ENCODE peak calls at places on chromosomes 2 and 18, in ten cellular contexts. Q is stimulated activated CD8-positive, alpha-beta memory T cell treated with anti-CD3 and anti-CD28 coated beads, Interleukin-7, amount 100 ng/mL, for 1 hour; N is nephron progenitor cell; P is immature natural killer cell; E is activated CD8-positive, alpha-beta memory T cell treated with anti-CD3 and anti-CD28 coated beads for 4 hours; H is IMR-90; U is stimulated activated CD4-positive, alpha-beta T cell treated with anti-CD3 and anti-CD28 coated beads, TNF-alpha, amount 100 ng/mL, for 4 hours; O is keratinocyte; J is iris pigment epithelial cell; A is NCI-H774. B is an unnamed sample.

GRCh38 chr2:37623971-37624897 is 47.2 kb downstream of the CDC42EP3 start:
- DNase-seq in A (no peak), H (peak; percentile 75), Q (no peak), J (peak; percentile 67), U (no peak), P (peak; percentile 48), N (no peak), O (no peak), E (no peak), B (peak; percentile 37)

GRCh38 chr18:3468833-3469232 is 18.9 kb downstream of the TGIF1 start:
- DNase-seq in N (no peak), P (no peak), A (no peak), H (no peak), J (no peak), E (no peak), O (no peak), Q (no peak), U (no peak), B (no peak)

GRCh38 chr18:72973831-72974230 is 106.0 kb upstream of the NETO1 start:
- DNase-seq in P (no peak), U (no peak), H (no peak), E (no peak), Q (no peak), N (no peak), O (no peak), J (no peak), A (no peak), B (no peak)

GRCh38 chr2:44932079-44932478 is 9.4 kb upstream of the SIX3 start:
- DNase-seq in E (no peak), H (no peak), U (no peak), J (no peak), A (no peak), P (no peak), N (no peak), Q (no peak), O (no peak), B (no peak)

GRCh38 chr2:65939687-65940086 is 495.2 kb upstream of the MEIS1 start:
- DNase-seq in U (no peak), P (no peak), A (peak; percentile 16), N (no peak), E (no peak), O (no peak), J (no peak), Q (no peak), H (no peak), B (no peak)

GRCh38 chr2:102276549-102277201 is 34.7 kb upstream of the IL1RL1 start:
- DNase-seq in P (peak; percentile 47), A (no peak), H (no peak), U (no peak), O (no peak), E (no peak), N (no peak), J (no peak), Q (no peak), B (no peak)

GRCh38 chr18:23226930-23227728 is 91.8 kb downstream of the CABLES1 start:
- DNase-seq in P (no peak), J (peak; percentile 90), N (no peak), Q (no peak), O (no peak), A (no peak), E (no peak), U (no peak), H (peak; percentile 94), B (no peak)

GRCh38 chr2:219352448-219353023 is 20.0 kb upstream of the RESP18 start:
- DNase-seq in P (peak; percentile 24), U (peak; percentile 24), O (no peak), A (peak; percentile 52), H (peak; percentile 53), E (peak; percentile 18), N (peak; percentile 78), J (peak; percentile 61), Q (peak; percentile 41), B (peak; percentile 41)

GRCh38 chr2:29459445-29460179 is 344.4 kb downstream of the CLIP4 start:
- DNase-seq in J (peak; percentile 92), U (no peak), H (peak; percentile 90), Q (no peak), N (no peak), A (no peak), P (no peak), E (no peak), O (no peak), B (no peak)

GRCh38 chr2:159891917-159892691 is 94.1 kb upstream of the CD302 start:
- DNase-seq in O (peak; percentile 42), P (no peak), H (peak; percentile 78), N (no peak), A (no peak), U (no peak), J (peak; percentile 83), Q (no peak), E (no peak), B (no peak)

B was measured in naive B cell.